ENCODE peak calls at places on chromosomes 3 and 15, in ten cellular contexts. I is activated B cell treated with CpG ODN at 0.5 μM for 24 hours, J is AG10803, Q is heart left ventricle, T is lung, B is cardiac muscle cell, S is fibroblast of lung, Z is HFF-Myc, L is epithelial cell of esophagus, V is Peyer's patch. K is an unnamed sample.

GRCh38 chr15:25481208-25481862 is 42.5 kb upstream of the UBE3A start:
- DNase-seq in J (no peak), T (no peak), B (no peak), L (peak), S (peak), Z (no peak), I (no peak), Q (no peak), V (no peak), K (no peak)

GRCh38 chr3:39457361-39457760 is 10.1 kb upstream of the MOBP start:
- DNase-seq in V (no peak), S (no peak), T (no peak), Q (no peak), J (no peak), L (no peak), B (no peak), Z (no peak), I (no peak), K (no peak)

GRCh38 chr15:75164625-75165024 is 37.1 kb upstream of the C15orf39 start:
- DNase-seq in B (no peak), Q (no peak), Z (no peak), T (no peak), J (no peak), V (no peak), S (no peak), I (no peak), L (no peak), K (no peak)

GRCh38 chr3:5267253-5267652 is 79.7 kb downstream of the EDEM1 start:
- DNase-seq in L (no peak), T (no peak), B (no peak), Q (no peak), Z (no peak), S (no peak), J (no peak), V (no peak), I (no peak), K (no peak)

GRCh38 chr15:23855260-23855659 is 168.2 kb upstream of the NDN start:
- DNase-seq in J (no peak), V (no peak), S (no peak), B (no peak), I (no peak), L (no peak), T (no peak), Q (peak), Z (no peak), K (no peak)

GRCh38 chr3:7346364-7346763 is 485.4 kb downstream of the GRM7 start:
- DNase-seq in B (no peak), J (no peak), I (no peak), L (no peak), Q (no peak), T (no peak), S (no peak), V (no peak), Z (no peak), K (no peak)

GRCh38 chr15:74222705-74223104 is 13.4 kb upstream of the CCDC33 start:
- DNase-seq in T (no peak), L (no peak), J (no peak), I (no peak), V (no peak), B (no peak), S (no peak), Z (no peak), Q (no peak), K (no peak)

GRCh38 chr15:27592036-27592725 is 506.9 kb downstream of the OCA2 start:
- DNase-seq in S (peak), Q (no peak), T (no peak), I (no peak), B (no peak), V (no peak), Z (no peak), L (peak), J (peak), K (no peak)

GRCh38 chr3:130379274-130379673 is 33.8 kb downstream of the COL6A5 start:
- DNase-seq in B (no peak), T (no peak), Q (no peak), J (no peak), I (no peak), L (peak), S (peak), Z (no peak), V (no peak), K (no peak)

GRCh38 chr3:128794067-128794768 is 68.2 kb downstream of the RAB7A start:
- DNase-seq in Q (no peak), V (no peak), T (no peak), L (peak), J (peak), B (peak), S (peak), I (no peak), Z (no peak), K (no peak)

GRCh38 chr15:80580107-80580506 is 115.0 kb upstream of the ABHD17C start:
- DNase-seq in V (no peak), S (peak), I (no peak), Q (no peak), J (peak), L (peak), B (peak), T (no peak), Z (peak), K (no peak)

GRCh38 chr15:36186376-36186775 is 393.1 kb upstream of the CDIN1 start:
- DNase-seq in I (no peak), Z (no peak), V (no peak), B (no peak), T (no peak), S (no peak), J (no peak), Q (no peak), L (no peak), K (no peak)

GRCh38 chr15:80953953-80954778 is 35.5 kb downstream of the MESD start:
- DNase-seq in Q (no peak), B (no peak), I (no peak), Z (no peak), L (no peak), S (no peak), T (no peak), V (no peak), J (peak), K (no peak)

GRCh38 chr3:65867463-65868210 is 171.1 kb downstream of the MAGI1 start:
- DNase-seq in I (no peak), B (no peak), Z (no peak), J (no peak), S (no peak), V (no peak), Q (no peak), L (no peak), T (no peak), K (no peak)

GRCh38 chr3:124352143-124352528 is 360.2 kb upstream of the ROPN1 start:
- DNase-seq in I (no peak), S (peak), L (no peak), T (no peak), Q (no peak), B (no peak), J (no peak), Z (no peak), V (no peak), K (no peak)

GRCh38 chr3:114666613-114667012 is 372.8 kb downstream of the TIGIT start:
- DNase-seq in I (no peak), V (no peak), J (no peak), T (no peak), Q (no peak), Z (no peak), B (peak), L (no peak), S (no peak), K (no peak)

GRCh38 chr3:172034786-172035685 is 4.3 kb upstream of the FNDC3B start:
- DNase-seq in L (peak), B (peak), T (no peak), S (no peak), I (no peak), J (peak), V (no peak), Q (no peak), Z (no peak), K (no peak)

GRCh38 chr15:79130535-79131130 is 40.1 kb upstream of the RASGRF1 start:
- DNase-seq in T (no peak), S (no peak), Z (no peak), V (no peak), B (no peak), L (no peak), Q (no peak), I (no peak), J (no peak), K (no peak)

GRCh38 chr15:64092864-64093626 is 593 bp downstream of the CIAO2A start:
- DNase-seq in T (peak), Z (no peak), B (peak), S (peak), I (peak), L (peak), J (peak), V (peak), Q (peak), K (peak)

GRCh38 chr3:195102609-195103467 is 168.1 kb downstream of the XXYLT1 start:
- DNase-seq in V (no peak), S (peak), L (peak), Z (peak), J (peak), B (peak), Q (no peak), I (no peak), T (no peak), K (no peak)

GRCh38 chr3:173789530-173789929 is 392.0 kb downstream of the NLGN1 start:
- DNase-seq in T (no peak), B (peak), J (peak), L (peak), I (no peak), Q (no peak), Z (no peak), S (peak), V (no peak), K (no peak)

GRCh38 chr3:2921903-2922302 is 188.3 kb downstream of the IL5RA start:
- DNase-seq in B (peak), T (no peak), L (peak), I (no peak), Z (no peak), J (no peak), Q (peak), S (peak), V (no peak), K (no peak)

GRCh38 chr3:146273721-146274407 is 23.0 kb upstream of the PLSCR4 start:
- DNase-seq in J (no peak), T (no peak), L (no peak), I (no peak), S (no peak), V (no peak), B (no peak), Z (no peak), Q (no peak), K (no peak)

GRCh38 chr15:41804361-41804760 is 23.5 kb upstream of the JMJD7 start:
- DNase-seq in V (no peak), T (no peak), I (no peak), J (no peak), L (peak), B (no peak), Z (no peak), S (no peak), Q (no peak), K (no peak)

GRCh38 chr15:41805711-41806110 is 22.2 kb upstream of the JMJD7 start:
- DNase-seq in I (no peak), S (no peak), V (no peak), Q (no peak), J (no peak), Z (no peak), L (no peak), T (no peak), B (no peak), K (no peak)

GRCh38 chr15:41809121-41809520 is 18.8 kb upstream of the JMJD7 start:
- DNase-seq in Q (no peak), S (no peak), V (no peak), T (no peak), I (no peak), Z (no peak), B (no peak), J (no peak), L (no peak), K (no peak)

GRCh38 chr15:41804920-41805666 is 22.8 kb upstream of the JMJD7 start:
- DNase-seq in I (no peak), Q (no peak), T (no peak), B (no peak), V (no peak), S (no peak), L (peak), J (no peak), Z (no peak), K (no peak)

DNA sequence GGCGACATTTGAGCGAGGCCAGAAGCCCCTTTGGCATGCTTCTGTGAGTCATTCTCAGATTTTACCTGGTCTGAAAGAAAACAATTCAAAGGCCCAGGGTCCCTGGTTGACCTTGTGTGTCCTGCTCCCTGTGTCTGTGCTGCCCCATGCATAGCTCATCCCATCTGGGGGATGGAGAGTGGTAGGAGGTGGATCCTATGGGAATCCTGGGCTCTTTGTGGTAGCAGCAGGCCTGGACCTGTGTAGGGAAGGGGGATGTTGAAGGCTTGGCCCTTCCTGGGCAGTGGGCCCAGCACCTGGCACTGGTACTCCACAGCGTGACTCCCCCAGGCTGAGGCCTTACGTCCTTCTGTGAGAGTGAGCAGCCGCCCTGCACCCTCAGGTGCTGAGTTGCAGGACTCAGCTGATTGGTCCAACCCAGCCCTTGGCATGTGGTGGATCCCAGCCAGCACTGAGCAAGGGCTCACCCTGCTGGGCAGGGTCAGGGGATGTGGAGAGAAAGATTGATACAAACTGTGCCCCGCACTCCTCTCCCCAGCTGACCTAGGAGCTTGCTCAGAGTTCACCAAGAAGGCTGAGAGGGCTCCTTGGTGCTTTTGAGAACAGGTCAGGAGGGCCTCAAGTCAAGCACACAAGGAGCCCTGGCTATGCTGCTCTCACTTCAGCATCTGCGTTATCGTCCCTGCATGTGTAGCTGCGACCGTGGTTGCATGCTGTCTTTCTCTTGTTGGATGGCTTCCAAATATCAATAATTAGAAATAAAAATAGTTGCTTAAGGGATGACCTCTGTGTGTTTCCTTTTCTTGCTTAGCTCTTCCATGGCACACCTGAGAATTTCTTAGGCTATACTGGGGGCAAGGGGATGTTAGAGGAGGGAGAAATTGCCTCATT is 21.4 kb upstream of the JMJD7 start:
- DNase-seq in Q (no peak), B (no peak), T (no peak), V (no peak), J (no peak), S (no peak), L (peak), Z (no peak), I (no peak), K (no peak)
- TF ChIP-seq CTCF in Q (no peak), B (no peak), T (no peak), V (no peak), J (no peak), S (no peak), L (peak), Z (no peak), I (no peak), K (no peak)

DNA sequence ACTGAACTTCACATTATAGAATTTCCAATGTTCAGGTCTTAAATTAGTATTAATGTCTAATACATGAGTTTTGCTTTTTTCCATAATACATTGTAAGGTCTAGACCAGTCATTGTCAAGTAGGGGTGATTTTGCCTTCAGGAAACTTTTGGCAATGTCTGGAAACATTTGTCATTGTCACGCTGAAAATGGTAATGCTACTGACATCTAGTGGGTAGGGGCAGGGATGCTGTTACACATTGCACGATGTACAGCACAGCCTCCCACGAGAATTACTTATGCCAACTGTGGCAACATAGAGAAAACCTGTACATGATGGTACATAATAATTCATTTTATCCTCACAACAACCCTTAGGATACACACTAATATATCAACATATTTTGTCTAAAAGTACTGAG is 384.1 kb downstream of the CADM2 start:
- DNase-seq in B (no peak), Q (no peak), T (no peak), S (peak), J (no peak), L (peak), Z (no peak), I (no peak), V (no peak), K (no peak)
- TF ChIP-seq CTCF in B (no peak), Q (no peak), T (no peak), S (peak), J (no peak), L (peak), Z (no peak), I (no peak), V (no peak), K (no peak)

GRCh38 chr3:34678580-34678979 is 880.1 kb downstream of the PDCD6IP start:
- DNase-seq in J (no peak), S (no peak), Z (no peak), B (no peak), T (no peak), L (no peak), Q (no peak), V (no peak), I (no peak), K (no peak)

GRCh38 chr3:34687671-34688070 is 889.2 kb downstream of the PDCD6IP start:
- DNase-seq in L (no peak), B (no peak), I (no peak), V (no peak), Z (no peak), S (no peak), T (no peak), J (no peak), Q (no peak), K (no peak)

GRCh38 chr3:34683851-34684250 is 885.4 kb downstream of the PDCD6IP start:
- DNase-seq in S (peak), V (peak), L (peak), I (no peak), J (peak), Q (peak), T (peak), B (peak), Z (no peak), K (peak)
- TF ChIP-seq CTCF in S (peak), V (no peak), L (peak), I (no peak), J (peak), Q (peak), T (peak), B (peak), Z (peak), K (peak)

DNA sequence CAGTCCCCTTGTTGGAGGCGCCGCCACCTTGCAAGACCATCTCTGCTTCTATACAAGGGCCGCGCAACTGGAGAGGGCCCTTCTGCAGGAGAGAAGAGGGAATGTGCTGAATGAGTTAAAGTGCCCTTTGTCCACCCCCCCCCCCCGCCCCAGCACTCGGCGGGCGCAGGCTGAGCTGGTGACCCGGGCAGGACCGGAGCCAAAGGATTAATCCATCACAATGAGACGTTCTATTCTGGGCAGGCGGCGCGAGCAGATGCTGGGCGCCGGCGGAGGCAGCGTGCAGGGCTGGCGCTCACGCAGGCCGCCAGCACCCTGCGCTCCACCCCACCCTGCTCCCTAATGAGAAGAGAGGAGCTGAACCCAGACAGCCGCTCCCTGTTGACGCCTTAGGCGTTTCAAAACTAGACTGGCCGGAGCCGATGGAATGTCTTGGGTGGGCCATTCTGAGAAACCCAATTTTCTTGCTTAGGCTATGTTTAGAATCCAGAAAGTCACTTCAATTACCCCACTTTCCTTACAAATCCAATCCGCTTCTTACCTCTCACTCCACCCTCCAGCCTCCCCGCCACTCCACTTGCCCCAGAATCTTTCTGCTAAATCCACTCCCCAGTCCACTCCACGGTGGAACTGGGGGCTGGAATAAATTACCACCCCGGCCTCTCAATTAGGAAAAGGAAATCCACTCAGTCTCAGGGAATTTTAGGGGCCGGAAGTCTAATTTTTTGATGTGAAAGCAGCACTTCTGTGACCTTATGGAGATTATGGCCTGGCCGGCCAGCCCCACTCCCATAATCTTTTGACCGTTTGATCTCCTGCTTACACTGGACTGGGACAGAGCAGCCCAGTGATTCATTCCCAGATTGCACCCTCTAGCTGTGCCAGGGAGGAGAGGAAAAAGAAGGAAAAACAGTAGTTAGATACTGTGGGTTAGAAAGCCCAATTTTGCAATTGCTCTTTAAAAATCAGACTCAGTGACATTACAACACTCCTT is 32.7 kb downstream of the GJD2 start:
- DNase-seq in S (peak), B (peak), Z (no peak), L (peak), T (no peak), V (no peak), I (no peak), Q (peak), J (peak), K (peak)
- TF ChIP-seq CTCF in S (peak), B (peak), Z (peak), L (peak), T (no peak), V (no peak), I (no peak), Q (no peak), J (peak), K (no peak)

DNA sequence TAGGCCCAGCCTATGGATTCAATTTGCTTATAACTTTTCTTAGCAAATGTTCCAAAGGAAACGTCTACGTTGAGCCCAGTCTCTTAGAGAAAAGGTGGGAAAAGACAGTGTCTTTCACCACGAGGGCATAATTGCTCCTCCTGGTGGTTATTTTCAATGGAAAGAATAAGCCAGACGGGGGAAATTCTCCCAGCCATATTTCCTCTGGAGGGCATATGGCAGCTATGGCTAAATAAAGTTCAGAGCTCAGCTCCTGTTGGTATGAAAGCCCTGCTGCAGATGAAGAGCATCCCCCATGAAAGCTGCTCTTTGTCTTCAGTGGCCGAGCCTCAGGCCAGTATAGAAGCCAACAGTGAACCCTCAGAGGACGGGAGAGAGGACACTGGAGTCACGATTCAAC is 297.9 kb downstream of the RYR3 start:
- DNase-seq in I (no peak), B (no peak), L (peak), J (no peak), T (no peak), V (no peak), Q (no peak), S (no peak), Z (no peak), K (no peak)
- TF ChIP-seq CTCF in I (no peak), B (no peak), L (peak), J (peak), T (no peak), V (no peak), Q (no peak), S (peak), Z (peak), K (no peak)

DNA sequence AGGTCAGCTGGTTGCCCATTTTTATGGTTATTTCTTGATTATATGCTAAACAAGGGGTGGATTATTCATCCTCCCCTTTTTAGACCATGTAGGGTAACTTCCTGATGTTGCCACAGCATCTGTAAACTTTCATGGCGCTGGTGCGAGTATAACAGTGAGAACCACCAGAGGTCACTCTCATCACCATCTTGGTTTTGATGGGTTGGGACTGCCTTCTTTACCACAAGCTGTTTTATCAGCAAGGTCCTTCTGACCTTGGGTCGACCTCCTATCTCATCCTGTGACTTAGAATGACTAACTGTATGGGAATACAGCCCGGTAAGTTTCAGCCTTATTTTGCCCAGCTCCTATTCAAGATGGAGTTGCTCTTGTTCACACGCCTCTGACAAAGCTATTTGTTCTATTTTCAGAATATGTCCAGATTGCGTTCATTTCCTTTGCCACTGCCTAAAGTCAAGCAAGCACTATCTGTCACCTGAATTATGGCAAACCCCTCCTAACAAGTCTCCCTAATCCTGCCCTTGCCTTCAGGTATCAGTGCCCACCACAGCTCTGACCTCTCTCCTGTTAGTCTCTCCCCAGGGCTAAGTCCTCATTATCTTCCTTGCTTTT is 308.5 kb downstream of the ROBO2 start:
- DNase-seq in V (no peak), L (peak), S (peak), Z (peak), J (no peak), B (peak), T (no peak), Q (no peak), I (no peak), K (no peak)
- TF ChIP-seq CTCF in V (no peak), L (peak), S (peak), Z (peak), J (peak), B (peak), T (no peak), Q (no peak), I (no peak), K (no peak)

K was measured in mesothelial cell of epicardium.